ENCODE peak calls at places on chromosomes 2 and 18, in seven cellular contexts. J is GM06990, E is HL-60, Y is substantia nigra, G is midbrain, N is SW480, F is HT-29. X is an unnamed sample.
A peak's percentile ranks its signal among the peaks of the same experiment; 100 is the strongest.

GRCh38 chr2:155203187-155203586 is 504.7 kb downstream of the KCNJ3 start:
- DNase-seq in J (no peak), E (no peak), Y (no peak), G (no peak), N (no peak), F (no peak), X (no peak)

GRCh38 chr2:37583867-37584266 is 87.6 kb downstream of the CDC42EP3 start:
- DNase-seq in J (no peak), E (no peak), Y (no peak), G (no peak), N (no peak), F (no peak), X (no peak)

GRCh38 chr2:14628906-14629305 is 3.6 kb upstream of the LRATD1 start:
- DNase-seq in J (no peak), E (no peak), Y (no peak), G (no peak), N (peak; percentile 81), F (no peak), X (no peak)

GRCh38 chr2:158034198-158034831 is 67.4 kb upstream of the UPP2 start:
- DNase-seq in J (peak; percentile 6), E (peak; percentile 41), Y (no peak), G (peak; percentile 20), N (peak; percentile 65), F (peak; percentile 90), X (no peak)

GRCh38 chr2:233766416-233766815 is 6.3 kb downstream of the UGT1A1 start:
- DNase-seq in J (no peak), E (no peak), Y (no peak), G (no peak), N (peak; percentile 78), F (no peak), X (no peak)

GRCh38 chr2:201280191-201281040 is 20.1 kb downstream of the CASP8 start:
- DNase-seq in J (no peak), E (no peak), Y (no peak), G (no peak), N (no peak), F (no peak), X (no peak)

GRCh38 chr18:34649072-34649471 is 61.0 kb upstream of the DTNA start:
- DNase-seq in J (no peak), E (no peak), Y (no peak), G (no peak), N (no peak), F (no peak), X (no peak)

GRCh38 chr2:66794115-66794514 is 359.2 kb downstream of the MEIS1 start:
- DNase-seq in J (no peak), E (no peak), Y (no peak), G (no peak), N (no peak), F (no peak), X (no peak)

GRCh38 chr2:68318686-68319396 is 908 bp downstream of the CNRIP1 start:
- DNase-seq in J (no peak), E (no peak), Y (peak; percentile 76), G (no peak), N (no peak), F (no peak), X (peak; percentile 35)

GRCh38 chr2:77488141-77488540 is 34.0 kb downstream of the LRRTM4 start:
- DNase-seq in J (no peak), E (no peak), Y (no peak), G (no peak), N (no peak), F (no peak), X (no peak)

GRCh38 chr2:27723372-27724144 is 48.0 kb upstream of the MRPL33 start:
- DNase-seq in J (no peak), E (peak; percentile 67), Y (peak; percentile 39), G (peak; percentile 64), N (peak; percentile 82), F (peak; percentile 79), X (no peak)

GRCh38 chr2:144459937-144460336 is 60.0 kb downstream of the ZEB2 start:
- DNase-seq in J (no peak), E (no peak), Y (no peak), G (no peak), N (no peak), F (no peak), X (no peak)

GRCh38 chr2:43174368-43175186 is 51.8 kb downstream of the ZFP36L2 start:
- DNase-seq in J (peak; percentile 73), E (no peak), Y (no peak), G (peak; percentile 19), N (no peak), F (no peak), X (no peak)

GRCh38 chr18:36786686-36787085 is 42.1 kb downstream of the TPGS2 start:
- DNase-seq in J (no peak), E (no peak), Y (no peak), G (no peak), N (no peak), F (no peak), X (no peak)

GRCh38 chr2:179963626-179964025 is 43.5 kb downstream of the CWC22 start:
- DNase-seq in J (no peak), E (no peak), Y (no peak), G (no peak), N (no peak), F (no peak), X (no peak)

GRCh38 chr2:135985018-135985825 is at the start of gene DARS1:
- DNase-seq in J (peak; percentile 91), E (peak; percentile 84), Y (peak; percentile 70), G (peak; percentile 92), N (peak; percentile 90), F (peak; percentile 92), X (peak; percentile 81)

GRCh38 chr2:73103018-73103542 is 9.7 kb downstream of the RAB11FIP5 start:
- DNase-seq in J (no peak), E (no peak), Y (no peak), G (no peak), N (no peak), F (no peak), X (no peak)

GRCh38 chr2:128308284-128308731 is 10.4 kb downstream of the HS6ST1 start:
- DNase-seq in J (no peak), E (no peak), Y (no peak), G (peak; percentile 21), N (no peak), F (no peak), X (no peak)

GRCh38 chr2:122627388-122627787 is 871.9 kb downstream of the TSN start:
- DNase-seq in J (no peak), E (no peak), Y (no peak), G (no peak), N (no peak), F (no peak), X (no peak)

GRCh38 chr18:68679531-68679930 is 35.4 kb downstream of the TMX3 start:
- DNase-seq in J (no peak), E (no peak), Y (no peak), G (no peak), N (no peak), F (no peak), X (no peak)

GRCh38 chr2:158495175-158495574 is 38.4 kb downstream of the PKP4 start:
- DNase-seq in J (no peak), E (no peak), Y (no peak), G (no peak), N (no peak), F (no peak), X (no peak)